ENCODE peak calls at places on chromosomes 5 and 9, in eight cellular contexts. C is prostate gland, A is psoas muscle, N is endodermal cell, V is colonic mucosa, Q is MM.1S, U is WTC11, K is neural crest cell. D is an unnamed sample.

GRCh38 chr5:2087980-2088379 is 205.3 kb upstream of the IRX4 start:
- DNase-seq in V (no peak), A (no peak), C (no peak), U (no peak), K (no peak), Q (no peak), N (no peak), D (no peak)

GRCh38 chr9:98993570-98993945 is 49.9 kb downstream of the COL15A1 start:
- DNase-seq in K (no peak), N (peak), Q (no peak), C (no peak), U (no peak), V (peak), A (no peak), D (peak)

GRCh38 chr9:90523953-90524352 is 118.7 kb downstream of the DIRAS2 start:
- DNase-seq in Q (no peak), A (no peak), U (no peak), V (peak), N (no peak), C (no peak), K (no peak), D (no peak)

GRCh38 chr9:132163876-132164603 is 2.2 kb downstream of the NTNG2 start:
- DNase-seq in Q (no peak), C (peak), U (no peak), N (peak), K (no peak), V (no peak), A (no peak), D (no peak)

GRCh38 chr9:122346478-122347347 is 24.1 kb upstream of the PTGS1 start:
- DNase-seq in N (peak), U (peak), C (peak), A (peak), V (peak), Q (no peak), K (peak), D (peak)

GRCh38 chr5:93886917-93887361 is 145.5 kb upstream of the POU5F2 start:
- DNase-seq in U (no peak), Q (peak), V (no peak), N (no peak), A (no peak), C (no peak), K (peak), D (no peak)

GRCh38 chr5:54793612-54794436 is 191.6 kb downstream of the ESM1 start:
- DNase-seq in U (no peak), A (no peak), Q (no peak), N (no peak), C (no peak), V (no peak), K (no peak), D (no peak)

GRCh38 chr9:131627846-131628820 is 82.8 kb downstream of the PRRT1B start:
- DNase-seq in K (no peak), A (peak), N (no peak), Q (no peak), C (no peak), U (no peak), V (peak), D (no peak)

GRCh38 chr9:35042081-35042604 is 30.3 kb downstream of the VCP start:
- DNase-seq in C (no peak), Q (no peak), K (no peak), A (peak), U (no peak), V (no peak), N (peak), D (no peak)

GRCh38 chr9:89811356-89811755 is 206.5 kb downstream of the GADD45G start:
- DNase-seq in A (no peak), U (no peak), K (no peak), V (no peak), Q (no peak), N (peak), C (no peak), D (no peak)

GRCh38 chr5:9437741-9438240 is 108.1 kb downstream of the SEMA5A start:
- DNase-seq in Q (no peak), N (no peak), K (no peak), C (no peak), A (peak), V (no peak), U (no peak), D (no peak)

GRCh38 chr5:170603101-170603500 is 99.3 kb downstream of the KCNIP1 start:
- DNase-seq in K (no peak), Q (no peak), C (no peak), U (no peak), N (peak), A (no peak), V (no peak), D (no peak)

GRCh38 chr5:149386166-149386565 is 7.1 kb upstream of the IL17B start:
- DNase-seq in U (no peak), V (no peak), C (no peak), A (no peak), K (no peak), Q (no peak), N (no peak), D (no peak)

GRCh38 chr5:10331341-10331796 is 22.1 kb upstream of the MARCHF6 start:
- DNase-seq in C (peak), V (peak), N (peak), U (no peak), K (no peak), Q (no peak), A (peak), D (no peak)

GRCh38 chr5:72178910-72179815 is 71.9 kb downstream of the MAP1B start:
- DNase-seq in C (peak), A (peak), U (peak), N (peak), Q (no peak), V (peak), K (peak), D (no peak)

GRCh38 chr5:52840286-52841050 is 52.8 kb downstream of the ITGA1 start:
- DNase-seq in V (no peak), U (no peak), Q (no peak), N (no peak), C (no peak), A (no peak), K (no peak), D (no peak)

GRCh38 chr9:33106827-33107621 is 30.6 kb upstream of the SMU1 start:
- DNase-seq in Q (no peak), A (peak), U (peak), V (no peak), C (peak), K (no peak), N (peak), D (no peak)

GRCh38 chr5:174737335-174737734 is 13.0 kb downstream of the MSX2 start:
- DNase-seq in N (no peak), V (no peak), C (no peak), Q (no peak), K (no peak), A (no peak), U (no peak), D (no peak)

GRCh38 chr5:149900390-149900789 is 44.2 kb downstream of the PDE6A start:
- DNase-seq in V (no peak), A (no peak), C (no peak), N (no peak), Q (no peak), U (no peak), K (no peak), D (no peak)

GRCh38 chr5:96896285-96896711 is 20.0 kb downstream of the ERAP2 start:
- DNase-seq in C (no peak), K (no peak), A (no peak), Q (peak), V (no peak), U (no peak), N (no peak), D (peak)

GRCh38 chr5:82351754-82352145 is 73.6 kb upstream of the RPS23 start:
- DNase-seq in N (no peak), Q (peak), U (no peak), C (peak), V (no peak), A (no peak), K (no peak), D (peak)

GRCh38 chr9:36217256-36217968 is 26.7 kb downstream of the CLTA start:
- DNase-seq in U (no peak), N (no peak), Q (no peak), A (no peak), K (no peak), C (no peak), V (no peak), D (no peak)

GRCh38 chr9:133116346-133117231 is 4.5 kb downstream of the RALGDS start:
- DNase-seq in U (no peak), V (peak), Q (no peak), K (no peak), A (peak), C (no peak), N (no peak), D (no peak)

GRCh38 chr9:96486351-96487029 is 36.5 kb downstream of the HABP4 start:
- DNase-seq in A (peak), V (peak), N (no peak), K (no peak), Q (no peak), U (no peak), C (no peak), D (no peak)

GRCh38 chr5:173123416-173123815 is 20.9 kb upstream of the BNIP1 start:
- DNase-seq in C (no peak), A (no peak), N (no peak), K (no peak), U (no peak), V (no peak), Q (no peak), D (no peak)

GRCh38 chr9:94941211-94941875 is 214.8 kb downstream of the AOPEP start:
- DNase-seq in N (no peak), K (no peak), U (no peak), Q (no peak), A (no peak), C (no peak), V (peak), D (no peak)

GRCh38 chr5:107428303-107428761 is 242.4 kb downstream of the EFNA5 start:
- DNase-seq in Q (no peak), A (no peak), V (no peak), U (no peak), C (no peak), K (no peak), N (no peak), D (no peak)

GRCh38 chr9:116243708-116244107 is 90.1 kb downstream of the PAPPA start:
- DNase-seq in K (no peak), N (no peak), C (no peak), V (no peak), U (no peak), Q (no peak), A (no peak), D (no peak)

GRCh38 chr9:86488794-86489193 is 134.6 kb upstream of the TUT7 start:
- DNase-seq in A (no peak), K (no peak), V (no peak), N (peak), Q (no peak), U (peak), C (no peak), D (no peak)

GRCh38 chr9:35903049-35903448 is 3.0 kb upstream of the HRCT1 start:
- DNase-seq in V (peak), C (peak), A (no peak), N (peak), U (no peak), K (no peak), Q (peak), D (peak)

GRCh38 chr9:3809724-3810123 is 283.9 kb upstream of the RFX3 start:
- DNase-seq in C (no peak), U (no peak), A (no peak), N (no peak), Q (peak), K (no peak), V (no peak), D (no peak)

GRCh38 chr9:20297646-20298084 is 324.6 kb downstream of the MLLT3 start:
- DNase-seq in C (no peak), Q (no peak), V (no peak), A (no peak), K (no peak), N (no peak), U (no peak), D (no peak)

GRCh38 chr5:11617080-11617479 is 287.2 kb downstream of the CTNND2 start:
- DNase-seq in A (no peak), V (no peak), Q (no peak), N (no peak), C (no peak), U (no peak), K (no peak), D (no peak)

GRCh38 chr5:19531374-19531952 is 456.5 kb downstream of the CDH18 start:
- DNase-seq in U (no peak), N (no peak), A (no peak), Q (peak), K (no peak), V (no peak), C (no peak), D (no peak)

GRCh38 chr9:119811030-119811429 is 441.8 kb upstream of the BRINP1 start:
- DNase-seq in V (no peak), A (no peak), C (no peak), U (no peak), Q (no peak), K (no peak), N (no peak), D (no peak)

GRCh38 chr9:75369989-75370388 is 281.7 kb downstream of the OSTF1 start:
- DNase-seq in C (no peak), N (no peak), K (no peak), A (no peak), V (no peak), Q (no peak), U (no peak), D (no peak)

GRCh38 chr9:34492051-34492450 is 30.7 kb downstream of the ENHO start:
- DNase-seq in N (peak), V (no peak), K (no peak), Q (no peak), A (no peak), U (no peak), C (no peak), D (no peak)

GRCh38 chr9:35424356-35425352 is 65.3 kb upstream of the RUSC2 start:
- DNase-seq in K (no peak), U (no peak), V (no peak), N (peak), C (no peak), A (no peak), Q (no peak), D (no peak)

DNA sequence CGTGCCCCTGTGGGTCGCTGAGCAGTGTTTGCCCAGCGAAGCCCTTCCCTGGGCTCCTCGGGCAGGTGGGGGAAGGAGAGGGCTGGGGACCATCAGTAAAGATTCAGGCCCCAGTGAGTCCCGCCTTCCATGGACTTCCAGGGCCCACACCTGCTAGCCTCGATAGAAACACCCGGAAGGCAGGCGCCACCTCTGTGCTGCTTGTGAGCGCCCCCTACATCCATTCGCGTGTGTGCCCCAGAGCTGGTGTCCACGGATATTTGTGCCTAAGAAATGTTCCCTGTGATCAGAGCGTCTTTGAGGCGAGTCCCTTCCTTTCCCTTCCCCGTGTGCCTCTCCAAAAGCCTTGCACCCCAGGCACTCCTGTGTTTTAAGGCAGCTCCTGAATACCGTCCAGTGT is 101.2 kb downstream of the COL5A1 start:
- DNase-seq in C (no peak), A (no peak), Q (no peak), U (peak), N (peak), V (no peak), K (no peak), D (no peak)
- TF ChIP-seq CTCF in C (no peak), A (no peak), Q (peak), U (peak), N (peak), V (no peak), K (no peak), D (no peak)

GRCh38 chr5:75438722-75439121 is 72.7 kb downstream of the CERT1 start:
- DNase-seq in C (no peak), Q (no peak), U (no peak), A (no peak), V (no peak), N (no peak), K (no peak), D (no peak)
- TF ChIP-seq CTCF in C (no peak), Q (no peak), U (no peak), A (no peak), V (no peak), N (no peak), K (no peak), D (no peak)

GRCh38 chr5:102540251-102540812 is 41.5 kb upstream of the SLCO6A1 start:
- DNase-seq in N (no peak), A (no peak), Q (no peak), K (no peak), V (no peak), U (no peak), C (no peak), D (no peak)
- TF ChIP-seq CTCF in N (no peak), A (no peak), Q (no peak), K (no peak), V (no peak), U (no peak), C (no peak), D (no peak)

GRCh38 chr5:117380316-117380715 is 805.7 kb upstream of the SEMA6A start:
- DNase-seq in A (no peak), U (no peak), V (no peak), N (no peak), K (no peak), Q (no peak), C (no peak), D (no peak)
- TF ChIP-seq CTCF in A (no peak), U (no peak), V (no peak), N (no peak), K (no peak), Q (no peak), C (no peak), D (no peak)

GRCh38 chr9:25261445-25261844 is 416.8 kb downstream of the TUSC1 start:
- DNase-seq in A (no peak), U (no peak), Q (no peak), N (no peak), V (no peak), C (no peak), K (no peak), D (no peak)
- TF ChIP-seq CTCF in A (no peak), U (no peak), Q (no peak), N (peak), V (no peak), C (no peak), K (peak), D (no peak)